ENCODE peak calls at places on chromosomes 3 and 15, in ten cellular contexts. Z, E, G, B, X, U, J, W, P and C are unnamed samples.

GRCh38 chr3:54133196-54133595 is 10.8 kb downstream of the CACNA2D3 start:
- DNase-seq in Z (no peak), E (no peak), G (no peak), B (no peak), X (no peak), U (no peak), J (no peak), W (no peak), P (no peak), C (no peak)

GRCh38 chr3:151560750-151561149 is 99.9 kb upstream of the IGSF10 start:
- DNase-seq in Z (no peak), E (no peak), G (no peak), B (no peak), X (no peak), U (no peak), J (no peak), W (no peak), P (no peak), C (no peak)

GRCh38 chr3:39290255-39290654 is 10.4 kb upstream of the CX3CR1 start:
- DNase-seq in Z (no peak), E (no peak), G (no peak), B (no peak), X (no peak), U (no peak), J (no peak), W (no peak), P (no peak), C (no peak)

GRCh38 chr3:123781571-123782275 is 102.4 kb downstream of the MYLK start:
- DNase-seq in Z (no peak), E (no peak), G (no peak), B (no peak), X (no peak), U (no peak), J (no peak), W (peak), P (no peak), C (no peak)

GRCh38 chr3:169659096-169659521 is 4.4 kb downstream of the MECOM start:
- DNase-seq in Z (peak), E (peak), G (peak), B (no peak), X (peak), U (peak), J (no peak), W (no peak), P (no peak), C (no peak)

GRCh38 chr3:15726043-15726442 is 71.7 kb downstream of the ANKRD28 start:
- DNase-seq in Z (no peak), E (no peak), G (no peak), B (no peak), X (no peak), U (no peak), J (no peak), W (peak), P (no peak), C (no peak)

GRCh38 chr15:97694456-97694855 is 266.0 kb upstream of the ARRDC4 start:
- DNase-seq in Z (no peak), E (no peak), G (no peak), B (no peak), X (no peak), U (no peak), J (no peak), W (no peak), P (no peak), C (no peak)

GRCh38 chr3:69999191-70000027 is at the start of gene SAMMSON:
- DNase-seq in Z (no peak), E (no peak), G (no peak), B (no peak), X (no peak), U (no peak), J (no peak), W (peak), P (peak), C (no peak)

GRCh38 chr15:72319360-72319984 is 485 bp downstream of the CELF6 start:
- DNase-seq in Z (peak), E (peak), G (peak), B (no peak), X (no peak), U (peak), J (peak), W (no peak), P (peak), C (peak)

GRCh38 chr3:160473233-160473632 is 23.6 kb upstream of the TRIM59 start:
- DNase-seq in Z (no peak), E (no peak), G (no peak), B (no peak), X (no peak), U (no peak), J (no peak), W (no peak), P (no peak), C (no peak)

GRCh38 chr3:40631341-40631995 is 106.7 kb downstream of the ZNF621 start:
- DNase-seq in Z (no peak), E (no peak), G (no peak), B (no peak), X (no peak), U (no peak), J (peak), W (no peak), P (no peak), C (peak)

GRCh38 chr3:104429727-104430126 is 937.0 kb upstream of the ALCAM start:
- DNase-seq in Z (no peak), E (no peak), G (no peak), B (no peak), X (no peak), U (no peak), J (no peak), W (no peak), P (no peak), C (no peak)

GRCh38 chr3:52289747-52290595 is 2.3 kb downstream of the GLYCTK start:
- DNase-seq in Z (peak), E (no peak), G (no peak), B (no peak), X (no peak), U (no peak), J (peak), W (no peak), P (no peak), C (no peak)

GRCh38 chr3:133962879-133963278 is 66.8 kb downstream of the SLCO2A1 start:
- DNase-seq in Z (no peak), E (no peak), G (no peak), B (no peak), X (no peak), U (no peak), J (no peak), W (no peak), P (no peak), C (no peak)

GRCh38 chr3:32280262-32280910 is 41.9 kb downstream of the CMTM8 start:
- DNase-seq in Z (no peak), E (no peak), G (no peak), B (no peak), X (no peak), U (no peak), J (no peak), W (no peak), P (no peak), C (no peak)

GRCh38 chr15:99019558-99020540 is 12.3 kb upstream of the PGPEP1L start:
- DNase-seq in Z (no peak), E (no peak), G (no peak), B (no peak), X (no peak), U (no peak), J (no peak), W (no peak), P (no peak), C (no peak)

GRCh38 chr3:6965881-6966280 is 105.0 kb downstream of the GRM7 start:
- DNase-seq in Z (no peak), E (no peak), G (no peak), B (no peak), X (no peak), U (no peak), J (no peak), W (no peak), P (no peak), C (no peak)

GRCh38 chr3:157132936-157133335 is 27.0 kb downstream of the CCNL1 start:
- DNase-seq in Z (peak), E (no peak), G (no peak), B (no peak), X (no peak), U (no peak), J (no peak), W (no peak), P (no peak), C (no peak)

GRCh38 chr3:129592362-129593150 is 13.9 kb downstream of the PLXND1 start:
- DNase-seq in Z (peak), E (peak), G (peak), B (no peak), X (no peak), U (peak), J (peak), W (no peak), P (peak), C (peak)
- H3K4me3 ChIP-seq in Z (peak), E (peak), G (peak), B (no peak), X (no peak), U (peak), J (no peak), W (no peak), P (peak), C (peak)

DNA sequence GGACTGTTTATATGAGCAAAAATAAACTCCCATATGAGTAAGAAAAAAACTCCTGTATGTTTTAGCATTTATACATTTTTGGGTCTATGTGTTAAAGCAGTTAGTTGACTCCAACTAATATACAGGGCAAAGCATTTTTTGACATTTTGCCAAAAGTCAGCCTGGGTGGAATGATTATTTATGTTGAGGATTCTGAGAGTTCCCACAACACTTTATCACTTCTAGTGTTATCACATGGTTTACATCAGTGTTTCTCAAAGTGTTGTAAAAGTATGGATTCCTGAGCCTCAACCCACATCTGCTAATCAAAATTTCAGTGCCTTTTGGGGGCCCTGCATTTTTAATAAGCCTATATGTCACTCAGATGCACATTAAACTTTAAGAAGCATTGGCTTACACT is 337.3 kb upstream of the WNT5A start:
- DNase-seq in Z (no peak), E (no peak), G (no peak), B (no peak), X (no peak), U (no peak), J (no peak), W (no peak), P (no peak), C (no peak)
- TF ChIP-seq CTCF in Z (no peak), E (no peak), G (no peak), B (no peak), X (no peak), U (no peak), J (no peak), W (no peak), P (no peak), C (no peak)

GRCh38 chr15:89017370-89018066 is 70.7 kb upstream of the ABHD2 start:
- DNase-seq in Z (peak), E (peak), G (peak), B (peak), X (peak), U (peak), J (peak), W (peak), P (peak), C (peak)

GRCh38 chr15:89019436-89019835 is 68.8 kb upstream of the ABHD2 start:
- DNase-seq in Z (no peak), E (no peak), G (no peak), B (no peak), X (no peak), U (no peak), J (no peak), W (no peak), P (no peak), C (no peak)

GRCh38 chr15:89015412-89016097 is 72.7 kb upstream of the ABHD2 start:
- DNase-seq in Z (no peak), E (no peak), G (no peak), B (no peak), X (no peak), U (no peak), J (no peak), W (no peak), P (no peak), C (no peak)

GRCh38 chr15:89016549-89017041 is 71.7 kb upstream of the ABHD2 start:
- DNase-seq in Z (peak), E (peak), G (no peak), B (no peak), X (no peak), U (no peak), J (no peak), W (no peak), P (no peak), C (no peak)

DNA sequence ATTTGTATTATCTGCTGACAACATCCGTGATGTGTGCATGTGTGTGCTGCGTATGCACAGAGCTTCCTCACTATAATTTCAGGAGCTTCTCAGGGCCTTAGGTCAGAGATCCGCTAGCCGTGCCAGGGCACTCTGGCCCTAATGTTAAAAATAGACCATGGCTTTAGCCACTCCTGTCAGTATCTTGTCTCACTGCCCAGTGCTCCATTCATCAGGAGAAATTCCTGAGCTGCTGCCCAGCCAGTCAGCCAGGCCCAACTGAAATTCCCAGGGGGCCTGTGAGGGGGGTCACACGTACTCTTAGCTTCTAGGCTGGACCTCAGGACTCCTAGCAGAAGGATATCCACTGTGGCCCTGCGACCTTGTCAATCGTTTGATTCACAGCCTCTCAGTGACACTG is 70.0 kb upstream of the ABHD2 start:
- DNase-seq in Z (peak), E (peak), G (peak), B (no peak), X (no peak), U (no peak), J (no peak), W (no peak), P (peak), C (no peak)
- H3K27ac ChIP-seq in Z (peak), E (peak), G (peak), B (no peak), X (no peak), U (no peak), J (peak), W (no peak), P (peak), C (no peak)

GRCh38 chr15:70084461-70084860 is 13.3 kb downstream of the TLE3 start:
- DNase-seq in Z (no peak), E (no peak), G (no peak), B (no peak), X (no peak), U (no peak), J (no peak), W (no peak), P (peak), C (no peak)

GRCh38 chr15:70086636-70087035 is 11.1 kb downstream of the TLE3 start:
- DNase-seq in Z (no peak), E (no peak), G (no peak), B (no peak), X (no peak), U (no peak), J (no peak), W (no peak), P (peak), C (no peak)

GRCh38 chr15:70083423-70083822 is 14.3 kb downstream of the TLE3 start:
- DNase-seq in Z (no peak), E (no peak), G (no peak), B (no peak), X (no peak), U (peak), J (no peak), W (no peak), P (no peak), C (peak)

GRCh38 chr15:70081612-70082011 is 16.1 kb downstream of the TLE3 start:
- DNase-seq in Z (no peak), E (no peak), G (no peak), B (no peak), X (no peak), U (no peak), J (no peak), W (no peak), P (no peak), C (no peak)

GRCh38 chr15:70083946-70084345 is 13.8 kb downstream of the TLE3 start:
- DNase-seq in Z (no peak), E (no peak), G (no peak), B (no peak), X (no peak), U (no peak), J (no peak), W (no peak), P (no peak), C (no peak)
- H3K4me3 ChIP-seq in Z (no peak), E (no peak), G (no peak), B (no peak), X (no peak), U (peak), J (no peak), W (no peak), P (no peak), C (no peak)

GRCh38 chr3:43766672-43767465 is 76.1 kb downstream of the ABHD5 start:
- DNase-seq in Z (no peak), E (no peak), G (no peak), B (no peak), X (no peak), U (no peak), J (no peak), W (no peak), P (no peak), C (no peak)
- TF ChIP-seq CTCF in Z (no peak), E (no peak), G (no peak), B (no peak), X (peak), U (no peak), J (no peak), W (peak), P (no peak), C (no peak)

GRCh38 chr3:95899911-95900310 is 914.5 kb upstream of the EPHA6 start:
- DNase-seq in Z (no peak), E (no peak), G (no peak), B (no peak), X (no peak), U (no peak), J (no peak), W (no peak), P (no peak), C (no peak)
- H3K27ac ChIP-seq in Z (no peak), E (no peak), G (no peak), B (no peak), X (no peak), U (no peak), J (no peak), W (peak), P (no peak), C (no peak)

DNA sequence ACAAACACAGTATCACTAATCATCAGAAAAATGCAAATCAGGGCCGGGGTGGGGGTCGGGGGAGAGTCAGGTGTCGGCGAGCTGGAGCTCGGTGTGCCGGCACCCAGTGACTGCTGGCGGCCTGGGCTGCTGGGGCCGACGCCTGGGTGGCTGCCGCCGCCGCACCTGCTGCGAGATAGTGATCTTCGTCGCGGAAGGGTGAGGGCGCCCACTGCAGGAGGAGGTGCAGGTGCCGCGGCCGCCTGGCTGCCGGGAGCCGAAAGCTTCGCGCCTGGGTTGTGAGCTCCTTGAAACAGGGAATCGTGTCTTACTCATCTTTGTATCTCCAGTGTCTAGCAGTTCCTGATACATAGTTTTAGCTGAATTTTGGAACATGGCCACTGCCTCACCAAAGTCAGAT is 64.0 kb upstream of the CPOX start:
- DNase-seq in Z (peak), E (peak), G (peak), B (no peak), X (peak), U (peak), J (peak), W (no peak), P (peak), C (peak)
- H3K4me3 ChIP-seq in Z (peak), E (peak), G (peak), B (no peak), X (no peak), U (peak), J (no peak), W (no peak), P (peak), C (no peak)

DNA sequence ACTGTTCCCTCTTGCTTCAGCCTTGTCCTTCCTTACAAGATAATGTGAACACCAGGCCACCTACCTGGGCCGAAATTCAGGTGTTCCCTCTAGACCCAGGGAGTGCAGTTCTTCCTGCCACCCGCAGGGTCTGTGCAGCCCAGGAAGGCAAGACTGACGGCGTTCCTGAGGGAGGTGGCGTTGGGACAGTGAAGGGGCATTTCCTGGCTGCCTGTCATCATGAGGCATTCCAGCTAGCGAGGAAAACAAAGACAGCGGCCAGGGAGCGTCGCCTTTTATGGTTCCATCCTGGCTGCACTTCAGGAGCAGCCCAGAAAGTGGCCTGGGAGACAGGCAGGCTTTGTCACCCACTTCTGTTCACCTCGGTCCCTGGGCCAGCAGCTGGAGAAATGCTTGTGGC is 84.8 kb upstream of the WNT5A start:
- DNase-seq in Z (peak), E (peak), G (peak), B (no peak), X (no peak), U (peak), J (peak), W (no peak), P (peak), C (no peak)
- TF ChIP-seq CTCF in Z (peak), E (peak), G (peak), B (no peak), X (no peak), U (peak), J (peak), W (peak), P (peak), C (no peak)

GRCh38 chr3:46952813-46953212 is 23.7 kb downstream of the CCDC12 start:
- DNase-seq in Z (no peak), E (no peak), G (no peak), B (no peak), X (no peak), U (no peak), J (no peak), W (no peak), P (no peak), C (no peak)

GRCh38 chr3:46950177-46950576 is 26.4 kb downstream of the CCDC12 start:
- DNase-seq in Z (no peak), E (no peak), G (no peak), B (no peak), X (no peak), U (no peak), J (no peak), W (no peak), P (no peak), C (no peak)

GRCh38 chr3:46948830-46949671 is 27.5 kb downstream of the CCDC12 start:
- DNase-seq in Z (peak), E (no peak), G (peak), B (peak), X (no peak), U (no peak), J (peak), W (no peak), P (peak), C (no peak)

GRCh38 chr3:46947981-46948791 is 28.4 kb downstream of the CCDC12 start:
- DNase-seq in Z (peak), E (peak), G (peak), B (peak), X (peak), U (no peak), J (peak), W (no peak), P (peak), C (peak)

DNA sequence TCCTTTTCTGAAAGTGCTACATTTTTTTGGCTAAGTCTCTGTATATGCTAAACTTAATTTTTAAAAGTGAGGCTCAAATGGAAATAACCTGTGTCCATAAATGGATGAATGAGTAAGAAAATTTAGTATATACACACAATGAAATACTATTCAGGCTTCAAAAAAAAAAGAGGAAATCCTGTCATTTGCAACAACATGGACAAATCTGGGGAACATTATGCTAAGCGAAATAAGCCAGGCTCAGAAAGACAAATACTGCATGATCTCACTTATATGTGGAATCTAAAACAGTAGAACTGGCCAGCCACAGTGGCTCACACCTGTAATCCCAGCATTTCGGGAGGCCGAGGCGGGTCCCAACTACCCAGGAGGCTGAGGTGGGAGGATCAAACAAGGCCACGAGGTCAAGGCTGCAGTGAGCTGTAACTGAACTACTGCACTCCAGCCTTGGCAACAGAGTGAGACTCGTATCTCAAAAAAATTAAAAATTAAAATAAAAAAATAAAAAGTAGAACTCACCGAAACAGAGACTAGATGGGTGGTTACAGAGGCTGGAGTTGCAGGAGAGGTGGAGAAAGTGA is 25.8 kb downstream of the CCDC12 start:
- DNase-seq in Z (no peak), E (no peak), G (no peak), B (no peak), X (no peak), U (no peak), J (no peak), W (no peak), P (no peak), C (no peak)
- H3K27ac ChIP-seq in Z (no peak), E (peak), G (peak), B (no peak), X (no peak), U (no peak), J (no peak), W (no peak), P (no peak), C (no peak)